ENCODE peak calls at places on chromosomes 5 and 9, in four cellular contexts. I is epithelial cell of esophagus; C is stimulated activated CD4-positive, alpha-beta T cell treated with anti-CD3 and anti-CD28 coated beads, TNF-alpha, amount 100 ng/mL, for 4 hours; Q is pulmonary artery endothelial cell. N is an unnamed sample.

GRCh38 chr9:93588641-93589609 is 12.5 kb downstream of the PHF2 start:
- DNase-seq in I (no peak), Q (no peak), C (no peak), N (no peak)

GRCh38 chr9:107648153-107648716 is 158.7 kb upstream of the KLF4 start:
- DNase-seq in Q (no peak), C (no peak), I (no peak), N (no peak)

GRCh38 chr9:127181315-127181580 is 58.8 kb upstream of the ANGPTL2 start:
- DNase-seq in I (no peak), Q (no peak), C (no peak), N (no peak)

GRCh38 chr5:154993461-154993860 is 20.1 kb upstream of the KIF4B start:
- DNase-seq in C (no peak), I (no peak), Q (no peak), N (no peak)

GRCh38 chr9:108156270-108156998 is 666.9 kb upstream of the KLF4 start:
- DNase-seq in Q (no peak), I (peak), C (no peak), N (no peak)

GRCh38 chr5:124884108-124884507 is 137.7 kb upstream of the ZNF608 start:
- DNase-seq in Q (no peak), C (no peak), I (no peak), N (no peak)

GRCh38 chr9:38333047-38333446 is 59.5 kb upstream of the ALDH1B1 start:
- DNase-seq in I (peak), Q (no peak), C (no peak), N (no peak)

GRCh38 chr5:143350790-143351603 is 52.5 kb downstream of the NR3C1 start:
- DNase-seq in I (peak), C (no peak), Q (no peak), N (no peak)

GRCh38 chr5:173534031-173534430 is 82.4 kb downstream of the BOD1 start:
- DNase-seq in Q (no peak), C (no peak), I (no peak), N (no peak)

GRCh38 chr5:149605998-149606721 is 24.9 kb downstream of the ARHGEF37 start:
- DNase-seq in I (peak), Q (no peak), C (no peak), N (peak)

GRCh38 chr5:67234671-67235176 is 38.1 kb upstream of the CD180 start:
- DNase-seq in I (peak), Q (peak), C (no peak), N (no peak)

GRCh38 chr5:59049070-59049469 is 466.2 kb downstream of the RAB3C start:
- DNase-seq in I (no peak), C (no peak), Q (no peak), N (no peak)

GRCh38 chr9:70859694-70860093 is 261.7 kb downstream of the TRPM3 start:
- DNase-seq in C (no peak), I (no peak), Q (no peak), N (no peak)

GRCh38 chr9:69874301-69875060 is 53.9 kb downstream of the CFAP95 start:
- DNase-seq in I (no peak), C (no peak), Q (no peak), N (no peak)

GRCh38 chr9:21974542-21975409 is 19.4 kb downstream of the CDKN2A start:
- DNase-seq in Q (no peak), C (peak), I (peak), N (no peak)

GRCh38 chr5:159187674-159188164 is 21.6 kb downstream of the RNF145 start:
- DNase-seq in I (no peak), C (no peak), Q (no peak), N (no peak)

GRCh38 chr9:126587187-126588185 is 26.2 kb upstream of the LMX1B start:
- DNase-seq in C (no peak), I (no peak), Q (peak), N (no peak)

GRCh38 chr5:57442080-57442839 is 40.4 kb downstream of the ACTBL2 start:
- DNase-seq in C (no peak), I (peak), Q (peak), N (no peak)

GRCh38 chr9:130120207-130120587 is 52.0 kb upstream of the NCS1 start:
- DNase-seq in Q (no peak), I (no peak), C (no peak), N (no peak)

GRCh38 chr5:132483661-132484385 is 6.8 kb downstream of the IRF1 start:
- DNase-seq in C (no peak), Q (no peak), I (no peak), N (no peak)